ENCODE peak calls at places on chromosome 15, in seven cellular contexts. U, G, E, Q, C, D and T are unnamed samples.

GRCh38 chr15:51735211-51735610 is 2.2 kb downstream of the LYSMD2 start:
- DNase-seq in Q (peak), E (no peak), D (peak), U (peak), C (no peak), G (no peak), T (peak)

GRCh38 chr15:74785716-74786032 is 3.8 kb downstream of the CSK start:
- DNase-seq in D (no peak), U (peak), G (no peak), E (no peak), C (no peak), Q (no peak), T (no peak)

GRCh38 chr15:40081691-40082194 is 26.9 kb downstream of the BMF start:
- DNase-seq in C (peak), U (peak), E (peak), G (no peak), Q (no peak), D (peak), T (no peak)

GRCh38 chr15:98805434-98806274 is 157.3 kb downstream of the IGF1R start:
- DNase-seq in Q (no peak), G (no peak), D (no peak), E (no peak), C (no peak), U (no peak), T (no peak)

GRCh38 chr15:76994971-76995945 is at the start of gene PSTPIP1:
- DNase-seq in C (no peak), G (no peak), U (peak), E (no peak), D (peak), Q (peak), T (peak)

GRCh38 chr15:72437650-72438316 is 36.3 kb upstream of the ARIH1 start:
- DNase-seq in C (no peak), Q (no peak), U (no peak), G (no peak), E (no peak), D (no peak), T (no peak)

GRCh38 chr15:75775296-75776074 is 62.8 kb upstream of the CSPG4 start:
- DNase-seq in D (no peak), C (no peak), E (peak), U (no peak), Q (no peak), G (no peak), T (no peak)

GRCh38 chr15:94327356-94327936 is 96.1 kb downstream of the MCTP2 start:
- DNase-seq in D (peak), U (peak), E (peak), Q (no peak), C (peak), G (no peak), T (no peak)

GRCh38 chr15:63517614-63518013 is 13.2 kb downstream of the USP3 start:
- DNase-seq in D (no peak), G (no peak), C (no peak), E (no peak), Q (no peak), U (no peak), T (no peak)

GRCh38 chr15:40062816-40063562 is 24.0 kb upstream of the SRP14 start:
- DNase-seq in C (no peak), Q (no peak), D (no peak), G (no peak), E (no peak), U (no peak), T (no peak)

GRCh38 chr15:67547836-67548531 is 5.5 kb downstream of the MAP2K5 start:
- DNase-seq in C (no peak), E (peak), Q (no peak), D (peak), U (no peak), G (no peak), T (no peak)

GRCh38 chr15:89101302-89102191 is 13.3 kb downstream of the ABHD2 start:
- DNase-seq in E (peak), C (no peak), Q (no peak), G (no peak), D (peak), U (no peak), T (no peak)

GRCh38 chr15:74727727-74728126 is 2.4 kb upstream of the CYP1A1 start:
- DNase-seq in Q (no peak), G (no peak), U (no peak), C (no peak), E (no peak), D (no peak), T (no peak)

GRCh38 chr15:59180946-59181345 is 25.7 kb upstream of the LDHAL6B start:
- DNase-seq in D (no peak), U (no peak), E (peak), C (peak), G (no peak), Q (no peak), T (no peak)

GRCh38 chr15:62868507-62868906 is 174.0 kb upstream of the TPM1 start:
- DNase-seq in D (no peak), U (no peak), E (no peak), Q (no peak), C (no peak), G (no peak), T (no peak)

GRCh38 chr15:22227961-22228762 is 147.8 kb downstream of the OR4M2 start:
- DNase-seq in D (no peak), C (no peak), Q (no peak), E (no peak), G (no peak), U (no peak), T (no peak)